ENCODE peak calls at places on chromosomes 13 and 19, in nine cellular contexts. Z is cardiac muscle cell, X is heart right ventricle, V is GM23338, R is heart left ventricle, Y is left lung, D is stomach, M is OCI-LY7, W is tibial artery. E is an unnamed sample. For H3K4me1, the result is how much of the 10 kb centered on the place peaks cover.

GRCh38 chr13:105410602-105411001 is 1124.9 kb downstream of the EFNB2 start:
- DNase-seq in D (peak), M (no peak), W (peak), V (peak), R (peak), Z (peak), X (peak), Y (peak), E (no peak)

GRCh38 chr13:33212396-33212795 is 73.2 kb downstream of the STARD13 start:
- DNase-seq in Y (no peak), R (no peak), V (no peak), W (no peak), Z (no peak), M (no peak), X (no peak), D (no peak), E (no peak)

GRCh38 chr13:22074403-22074802 is 403.5 kb downstream of the FGF9 start:
- DNase-seq in X (no peak), D (no peak), M (no peak), W (no peak), Y (no peak), Z (no peak), V (no peak), R (no peak), E (no peak)

GRCh38 chr19:47467914-47468313 is 3.8 kb downstream of the SLC8A2 start:
- DNase-seq in M (no peak), Z (no peak), V (peak), Y (peak), D (no peak), X (no peak), R (no peak), W (no peak), E (no peak)

GRCh38 chr19:48249502-48250014 is 6.2 kb downstream of the CARD8 start:
- DNase-seq in R (peak), V (no peak), Z (peak), W (peak), D (peak), X (peak), M (peak), Y (no peak), E (no peak)

GRCh38 chr13:76527041-76527440 is 359.2 kb downstream of the KCTD12 start:
- DNase-seq in M (no peak), V (no peak), D (no peak), Z (no peak), Y (no peak), X (no peak), W (no peak), R (no peak), E (no peak)

GRCh38 chr13:66506979-66507378 is 723.2 kb downstream of the PCDH9 start:
- DNase-seq in Z (no peak), W (no peak), M (no peak), V (no peak), D (no peak), Y (no peak), R (no peak), X (no peak), E (no peak)

GRCh38 chr13:111210488-111210887 is 95.4 kb downstream of the ARHGEF7 start:
- DNase-seq in Z (peak), W (no peak), D (no peak), R (no peak), Y (peak), X (no peak), M (no peak), V (no peak), E (no peak)

GRCh38 chr13:90008707-90009149 is 1338.8 kb upstream of the MIR17HG start:
- DNase-seq in V (peak), X (no peak), M (no peak), D (no peak), Y (no peak), Z (no peak), W (no peak), R (no peak), E (no peak)

GRCh38 chr19:19661141-19661674 is 2.3 kb downstream of the ATP13A1 start:
- DNase-seq in V (no peak), W (no peak), M (no peak), R (no peak), Y (peak), X (no peak), D (no peak), Z (no peak), E (no peak)

GRCh38 chr13:30255696-30256095 is 51.7 kb downstream of the KATNAL1 start:
- DNase-seq in Z (no peak), V (no peak), X (no peak), R (no peak), D (no peak), Y (no peak), M (no peak), W (no peak), E (no peak)

GRCh38 chr19:35528218-35529038 is at the start of gene SBSN:
- DNase-seq in V (no peak), X (no peak), W (no peak), R (no peak), Z (peak), D (no peak), Y (no peak), M (no peak), E (no peak)

GRCh38 chr13:20940083-20940482 is 37.5 kb upstream of the XPO4 start:
- DNase-seq in M (no peak), D (no peak), V (no peak), Y (no peak), W (no peak), R (no peak), Z (peak), X (no peak), E (no peak)

GRCh38 chr13:50584856-50585580 is 258.5 kb downstream of the DLEU7 start:
- DNase-seq in R (no peak), M (no peak), W (no peak), Z (no peak), Y (no peak), V (peak), X (no peak), D (no peak), E (no peak)

GRCh38 chr13:96650301-96650886 is 343.9 kb downstream of the OXGR1 start:
- DNase-seq in R (no peak), W (no peak), Y (no peak), M (no peak), V (no peak), X (no peak), D (no peak), Z (peak), E (no peak)

GRCh38 chr13:96652506-96652905 is 341.8 kb downstream of the OXGR1 start:
- DNase-seq in M (no peak), D (no peak), X (no peak), W (no peak), V (no peak), Y (no peak), R (no peak), Z (no peak), E (no peak)

GRCh38 chr13:96651598-96651997 is 342.7 kb downstream of the OXGR1 start:
- DNase-seq in Z (no peak), R (no peak), D (no peak), M (no peak), Y (no peak), X (no peak), V (no peak), W (no peak), E (no peak)
- H3K4me1 ChIP-seq in Z (under half), R (under half), D (under half), M (under half), Y (under half), X (under half), V (under half), W (under half), E (under half)

GRCh38 chr19:51441410-51442390 is 16.6 kb downstream of the SIGLEC8 start:
- DNase-seq in Z (no peak), D (peak), Y (no peak), X (no peak), V (no peak), M (peak), W (no peak), R (no peak), E (no peak)

GRCh38 chr19:51440052-51440451 is 18.2 kb downstream of the SIGLEC8 start:
- DNase-seq in M (no peak), R (no peak), Z (no peak), X (no peak), Y (no peak), V (no peak), W (no peak), D (no peak), E (no peak)

GRCh38 chr19:51433092-51433491 is 15.7 kb upstream of the SIGLEC10 start:
- DNase-seq in X (no peak), W (no peak), Y (no peak), M (no peak), Z (no peak), R (no peak), D (no peak), V (no peak), E (no peak)

GRCh38 chr19:51440846-51441409 is 17.3 kb downstream of the SIGLEC8 start:
- DNase-seq in W (no peak), D (no peak), R (no peak), Y (no peak), V (no peak), M (no peak), Z (peak), X (no peak), E (no peak)

DNA sequence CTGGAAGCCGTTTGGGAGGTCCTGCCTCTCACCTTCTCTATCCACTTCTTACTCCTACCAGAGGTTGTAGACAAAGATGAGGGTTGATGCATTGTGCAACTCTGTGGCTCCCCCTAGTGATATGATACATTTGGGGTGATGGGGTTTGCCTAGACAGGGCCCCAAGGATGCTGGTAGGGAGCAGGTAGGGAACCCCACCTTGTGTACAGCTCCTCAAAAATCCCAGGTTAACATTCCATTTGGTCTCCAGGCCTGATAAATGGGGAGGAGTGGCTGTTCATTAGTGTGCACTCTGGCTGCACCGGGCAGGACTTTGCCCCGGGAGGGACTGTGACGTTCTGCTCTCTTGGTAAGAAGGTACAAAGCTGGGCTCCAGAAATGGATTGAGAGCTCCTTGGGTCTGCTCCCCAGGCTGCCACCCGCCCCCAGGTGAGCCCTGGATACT is 19.2 kb downstream of the SIGLEC8 start:
- DNase-seq in V (peak), D (no peak), Z (peak), M (peak), Y (no peak), X (no peak), R (no peak), W (no peak), E (no peak)
- TF ChIP-seq CTCF in V (peak), D (no peak), Z (peak), M (peak), Y (no peak), X (peak), R (peak), W (peak), E (no peak)

DNA sequence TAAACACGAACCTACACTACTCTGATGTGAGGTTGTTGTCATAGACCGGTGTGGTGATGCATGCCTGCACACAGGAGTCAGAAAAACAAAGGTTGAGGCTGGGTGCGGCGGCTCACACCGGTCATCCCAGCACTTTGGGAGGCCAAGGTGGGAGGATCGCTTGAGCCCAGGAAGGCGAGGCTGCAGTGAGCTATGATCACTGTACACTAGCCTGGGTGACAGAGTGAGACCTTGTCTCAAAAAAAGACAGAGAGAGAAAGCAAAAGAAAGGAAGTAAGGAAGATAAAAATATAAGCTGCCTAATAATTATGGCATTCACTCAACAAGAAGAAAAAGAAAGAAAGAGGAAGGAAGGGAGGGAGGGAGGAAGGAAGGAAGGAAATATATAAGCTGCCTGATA is 9.3 kb downstream of the GP6 start:
- DNase-seq in R (no peak), X (no peak), Y (no peak), D (no peak), V (no peak), M (no peak), W (no peak), Z (no peak), E (no peak)
- H3K4me1 ChIP-seq in R (under half), X (under half), Y (under half), D (under half), V (under half), M (under half), W (under half), Z (under half), E (under half)

GRCh38 chr13:41132512-41133152 is at the start of gene KBTBD6:
- DNase-seq in V (peak), Z (peak), X (peak), D (peak), R (peak), Y (peak), W (peak), M (peak), E (peak)
- TF ChIP-seq CTCF in V (no peak), Z (no peak), X (no peak), D (no peak), R (no peak), Y (no peak), W (no peak), M (no peak), E (no peak)

GRCh38 chr19:2685204-2685704 is 17.2 kb downstream of the GNG7 start:
- DNase-seq in W (no peak), Y (no peak), M (no peak), D (no peak), X (no peak), Z (no peak), R (no peak), V (no peak), E (no peak)
- H3K4me1 ChIP-seq in W (under half), Y (under half), M (under half), D (under half), X (under half), Z (under half), R (under half), V (under half), E (under half)

DNA sequence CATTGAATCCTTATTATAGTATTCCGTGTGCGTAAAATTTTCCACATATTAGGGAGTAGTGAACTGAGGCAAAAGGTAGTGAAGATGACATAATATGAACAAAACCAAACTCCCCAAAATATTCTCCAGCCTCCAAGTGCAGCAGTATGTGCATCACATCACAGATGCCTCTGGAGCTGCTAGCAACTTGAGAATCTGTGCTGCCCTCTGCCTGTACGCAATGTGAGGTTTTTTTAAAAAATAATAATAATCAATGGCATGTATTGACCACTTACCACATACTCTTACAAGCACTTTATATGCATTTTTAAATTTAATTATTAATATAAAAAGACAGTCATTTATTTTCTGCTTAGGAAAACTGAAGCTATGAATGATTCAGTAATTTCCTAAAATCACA is 583.0 kb upstream of the SPRY2 start:
- DNase-seq in R (no peak), Y (no peak), D (no peak), V (peak), W (no peak), Z (peak), M (no peak), X (no peak), E (no peak)
- TF ChIP-seq CTCF in R (peak), Y (no peak), D (no peak), V (peak), W (no peak), Z (peak), M (no peak), X (peak), E (no peak)

GRCh38 chr19:3210347-3211017 is 14.0 kb upstream of the CELF5 start:
- DNase-seq in R (no peak), M (peak), W (peak), Y (peak), X (no peak), D (peak), Z (peak), V (peak), E (peak)

GRCh38 chr19:3208317-3209207 is 15.9 kb upstream of the CELF5 start:
- DNase-seq in M (no peak), W (no peak), Y (peak), R (no peak), D (no peak), Z (no peak), V (no peak), X (no peak), E (peak)

GRCh38 chr19:3207466-3208242 is 16.8 kb upstream of the CELF5 start:
- DNase-seq in R (no peak), W (no peak), D (no peak), Z (no peak), X (no peak), M (no peak), V (no peak), Y (peak), E (peak)

GRCh38 chr19:3213159-3213558 is 11.3 kb upstream of the CELF5 start:
- DNase-seq in D (no peak), M (peak), W (no peak), V (no peak), X (no peak), Z (no peak), Y (no peak), R (no peak), E (peak)

DNA sequence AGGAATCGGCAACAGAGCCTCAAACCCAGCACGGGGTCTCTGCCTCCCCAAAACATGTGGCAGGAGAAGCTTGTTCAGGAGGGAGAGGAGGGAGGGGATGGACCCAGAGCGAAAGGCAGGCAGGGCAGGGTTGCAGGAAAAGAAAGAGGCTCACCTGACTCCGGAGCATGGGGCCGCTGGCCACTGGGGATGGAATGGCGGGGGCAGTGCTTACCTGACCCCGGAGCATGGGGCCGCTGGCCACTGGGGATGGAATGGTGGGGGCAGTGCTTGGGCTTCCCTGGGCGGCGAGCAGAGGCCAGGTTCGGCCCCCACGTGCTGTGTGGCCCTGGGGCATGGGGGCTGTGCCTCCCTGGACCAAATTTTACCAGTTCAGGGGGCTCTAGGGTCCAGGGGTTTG is 13.3 kb upstream of the CELF5 start:
- DNase-seq in Z (no peak), W (no peak), X (no peak), Y (peak), R (no peak), D (no peak), M (no peak), V (no peak), E (peak)
- H3K4me1 ChIP-seq in Z (under half), W (under half), X (under half), Y (under half), R (under half), D (under half), M (under half), V (under half), E (under half)

DNA sequence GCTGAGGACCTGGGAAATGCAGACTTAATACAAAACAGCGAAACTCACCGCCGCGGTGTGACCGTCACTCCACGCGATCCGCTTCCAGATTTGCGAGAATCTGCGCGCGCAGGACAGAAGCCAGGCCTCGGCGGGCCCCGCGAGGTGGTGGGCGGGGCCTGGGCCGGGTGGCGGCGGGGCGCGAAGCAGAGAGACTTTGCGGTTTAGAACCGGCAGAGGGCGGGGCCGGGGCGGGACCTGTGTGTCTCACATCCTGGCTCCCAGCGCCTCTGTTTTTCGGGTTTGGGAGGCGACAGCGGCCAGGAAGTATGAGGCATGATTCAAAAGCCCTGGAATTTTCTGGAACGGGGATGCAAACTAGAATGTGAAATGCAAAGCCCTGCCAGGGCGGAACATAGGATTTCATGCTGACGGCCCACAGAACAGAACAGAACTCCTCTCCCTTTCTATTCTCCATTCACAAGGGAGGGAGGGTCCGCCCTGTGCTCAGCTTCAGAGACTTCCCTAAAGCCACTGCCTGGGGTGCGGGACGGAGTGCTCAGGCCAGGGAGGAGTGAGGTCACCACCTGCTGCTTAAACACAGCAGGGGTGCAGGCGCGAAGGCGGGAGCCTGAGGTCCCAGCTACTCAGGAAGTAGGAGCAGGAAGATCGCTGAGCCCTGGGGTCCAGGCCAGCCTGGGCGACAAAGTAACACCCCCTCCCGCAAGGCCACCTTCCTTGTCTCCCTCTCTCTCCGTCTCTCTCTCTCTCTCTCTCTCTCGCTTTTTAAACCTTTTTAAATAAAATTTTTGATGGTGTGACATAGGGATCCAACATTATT is 44.2 kb downstream of the ZNF611 start:
- DNase-seq in Y (peak), D (peak), W (peak), M (peak), V (peak), R (peak), X (peak), Z (peak), E (peak)
- TF ChIP-seq CTCF in Y (no peak), D (no peak), W (peak), M (peak), V (peak), R (peak), X (peak), Z (peak), E (peak)

GRCh38 chr13:114263590-114263989 is 17.8 kb upstream of the UPF3A start:
- DNase-seq in W (no peak), V (no peak), X (no peak), R (no peak), Z (no peak), M (peak), Y (no peak), D (no peak), E (no peak)

GRCh38 chr13:114266241-114266640 is 15.2 kb upstream of the UPF3A start:
- DNase-seq in D (no peak), Z (no peak), W (no peak), Y (no peak), R (no peak), M (no peak), X (no peak), V (no peak), E (no peak)

GRCh38 chr13:114268344-114269280 is 12.8 kb upstream of the UPF3A start:
- DNase-seq in M (no peak), D (no peak), X (no peak), W (no peak), V (no peak), Z (no peak), Y (no peak), R (no peak), E (no peak)

GRCh38 chr13:114261328-114261965 is 20.0 kb upstream of the UPF3A start:
- DNase-seq in Z (no peak), V (no peak), W (no peak), X (no peak), M (no peak), Y (no peak), R (no peak), D (no peak), E (no peak)

DNA sequence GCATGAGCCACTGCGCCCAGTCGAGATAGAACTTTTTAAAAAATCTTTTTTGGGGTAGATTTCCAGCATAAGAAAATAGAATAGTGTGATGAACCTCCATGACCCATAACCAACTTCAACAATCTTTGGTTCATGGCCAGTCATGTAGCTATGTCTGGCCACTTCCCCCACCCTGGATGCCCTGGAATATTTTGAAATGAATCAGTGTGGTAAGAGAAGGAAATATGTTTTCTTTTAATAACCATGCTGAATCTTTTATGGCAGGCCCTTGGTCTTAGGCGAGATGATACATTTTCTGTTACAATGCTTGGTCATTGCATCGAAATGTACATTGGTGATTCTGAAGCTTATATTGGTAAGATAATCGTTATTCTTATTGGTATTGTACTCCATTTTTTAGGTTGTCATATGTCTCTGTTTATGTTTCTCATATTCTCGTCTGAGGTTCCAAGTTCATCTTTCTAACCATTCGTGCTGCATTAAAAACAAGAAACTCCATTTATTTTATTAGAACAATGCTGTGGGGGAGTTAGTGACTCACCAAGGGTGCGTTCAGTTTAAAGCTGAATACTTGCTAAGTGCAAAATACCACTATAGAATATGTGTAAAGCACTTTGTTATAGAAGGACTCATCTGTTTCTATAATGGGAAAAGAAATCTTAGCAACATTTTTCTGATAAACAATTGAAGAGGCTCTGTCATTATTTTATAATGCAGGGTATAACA is 16.4 kb upstream of the UPF3A start:
- DNase-seq in R (no peak), X (no peak), M (no peak), W (no peak), D (no peak), Y (no peak), V (no peak), Z (no peak), E (no peak)
- H3K4me1 ChIP-seq in R (under half), X (under half), M (under half), W (under half), D (under half), Y (under half), V (under half), Z (under half), E (under half)

E was measured in RWPE2.